ENCODE peak calls at places on chromosome 14, in four cellular contexts. I is A549, S is HepG2, M is K562. D is an unnamed sample.

GRCh38 chr14:77203611-77204456 is 22.2 kb downstream of the TMEM63C start:
- DNase-seq in I (no peak), S (no peak), M (no peak), D (no peak)

GRCh38 chr14:53964249-53964648 is 7.6 kb upstream of the BMP4 start:
- DNase-seq in I (no peak), S (no peak), M (no peak), D (no peak)

GRCh38 chr14:58740584-58740983 is 102.8 kb downstream of the DACT1 start:
- DNase-seq in I (no peak), S (no peak), M (no peak), D (no peak)

GRCh38 chr14:19838433-19838832 is 34.9 kb downstream of the OR4N2 start:
- DNase-seq in I (no peak), S (no peak), M (no peak), D (no peak)

GRCh38 chr14:59455411-59455810 is 9.8 kb downstream of the GPR135 start:
- DNase-seq in I (no peak), S (no peak), M (no peak), D (no peak)

GRCh38 chr14:81990312-81990761 is 456.7 kb upstream of the SEL1L start:
- DNase-seq in I (peak; percentile 52), S (peak; percentile 33), M (peak; percentile 20), D (peak; percentile 46)

GRCh38 chr14:99320105-99320572 is 48.1 kb upstream of the BCL11B start:
- DNase-seq in I (peak; percentile 71), S (peak; percentile 29), M (peak; percentile 83), D (peak; percentile 85)

GRCh38 chr14:46048127-46048526 is 603.5 kb downstream of the RPL10L start:
- DNase-seq in I (peak; percentile 35), S (peak; percentile 4), M (no peak), D (peak; percentile 59)

GRCh38 chr14:45678163-45678562 is 425.2 kb upstream of the MIS18BP1 start:
- DNase-seq in I (no peak), S (no peak), M (no peak), D (no peak)

DNA sequence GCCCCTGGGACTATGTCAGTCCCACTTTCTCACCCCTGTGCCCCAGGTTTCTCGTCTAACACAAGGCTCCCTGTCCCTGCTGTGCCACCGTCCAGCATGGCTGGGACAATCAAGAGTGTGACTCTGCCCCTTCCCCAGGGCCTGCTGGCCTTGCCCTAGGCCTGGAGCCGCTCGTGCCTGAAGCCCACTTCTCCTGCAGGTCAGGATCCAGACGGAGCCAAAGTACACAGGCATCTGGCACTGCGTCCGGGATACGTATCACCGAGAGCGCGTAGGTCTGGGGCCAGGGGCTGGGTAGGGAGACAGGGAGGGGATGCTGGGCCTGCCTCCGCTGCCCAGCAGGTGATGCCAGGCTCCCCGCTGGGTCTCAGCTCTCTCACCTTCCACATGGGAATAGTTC is 2.8 kb downstream of the SLC25A47 start:
- DNase-seq in I (no peak), S (no peak), M (no peak), D (no peak)
- TF ChIP-seq NR3C1 in I (no peak), S (no peak), M (no peak), D (no peak)

GRCh38 chr14:75292016-75292646 is 13.5 kb downstream of the FOS start:
- DNase-seq in I (no peak), S (no peak), M (no peak), D (no peak)
- TF ChIP-seq NR3C1 in I (no peak), S (no peak), M (no peak), D (no peak)

GRCh38 chr14:67410313-67410712 is 1.7 kb downstream of the PLEK2 start:
- DNase-seq in I (no peak), S (no peak), M (peak; percentile 66), D (no peak)
- TF ChIP-seq NR3C1 in I (no peak), S (no peak), M (no peak), D (no peak)

GRCh38 chr14:52352546-52352945 is 38.4 kb downstream of the PTGER2 start:
- DNase-seq in I (peak; percentile 18), S (no peak), M (no peak), D (no peak)

GRCh38 chr14:52350445-52350844 is 36.3 kb downstream of the PTGER2 start:
- DNase-seq in I (no peak), S (no peak), M (no peak), D (no peak)

GRCh38 chr14:52349731-52350130 is 35.6 kb downstream of the PTGER2 start:
- DNase-seq in I (no peak), S (no peak), M (no peak), D (no peak)

GRCh38 chr14:52351191-52351560 is 37.1 kb downstream of the PTGER2 start:
- DNase-seq in I (no peak), S (no peak), M (no peak), D (no peak)

GRCh38 chr14:52351561-52352491 is 37.7 kb downstream of the PTGER2 start:
- DNase-seq in I (peak; percentile 75), S (no peak), M (no peak), D (no peak)
- TF ChIP-seq NR3C1 in I (no peak), S (no peak), M (no peak), D (no peak)

GRCh38 chr14:105069887-105070759 is 4.9 kb upstream of the GPR132 start:
- DNase-seq in I (no peak), S (no peak), M (peak; percentile 47), D (no peak)
- TF ChIP-seq NR3C1 in I (no peak), S (no peak), M (no peak), D (no peak)

DNA sequence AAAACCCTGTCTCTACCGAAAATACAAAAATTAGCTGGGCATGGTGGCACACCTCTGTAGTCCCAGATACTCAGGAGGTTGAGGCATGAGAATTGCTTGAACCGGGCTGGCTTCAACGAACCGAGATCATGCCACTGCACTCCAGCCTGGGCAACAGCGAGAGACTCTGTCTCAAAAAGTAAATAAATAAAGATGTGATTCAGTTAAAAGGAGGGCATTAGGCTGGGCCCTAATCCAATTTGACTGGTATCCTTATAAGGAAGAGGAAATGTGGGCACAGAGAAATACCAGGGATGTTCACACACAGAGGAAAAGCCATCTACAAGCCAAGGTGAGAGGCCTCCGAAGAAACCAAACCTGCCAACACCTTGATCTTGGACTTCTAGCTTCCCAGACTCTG is 10.1 kb upstream of the DCAF4 start:
- DNase-seq in I (peak; percentile 25), S (no peak), M (no peak), D (no peak)
- TF ChIP-seq NR3C1 in I (no peak), S (no peak), M (no peak), D (no peak)

GRCh38 chr14:39230416-39230815 is 3.3 kb upstream of the MIA2 start:
- DNase-seq in I (no peak), S (no peak), M (no peak), D (no peak)

GRCh38 chr14:39229222-39229543 is 4.5 kb upstream of the MIA2 start:
- DNase-seq in I (no peak), S (no peak), M (no peak), D (no peak)

GRCh38 chr14:39229601-39230110 is 4.1 kb upstream of the MIA2 start:
- DNase-seq in I (no peak), S (no peak), M (peak; percentile 11), D (no peak)

GRCh38 chr14:39233680-39234326 is at the start of gene MIA2:
- DNase-seq in I (no peak), S (peak; percentile 89), M (no peak), D (no peak)

DNA sequence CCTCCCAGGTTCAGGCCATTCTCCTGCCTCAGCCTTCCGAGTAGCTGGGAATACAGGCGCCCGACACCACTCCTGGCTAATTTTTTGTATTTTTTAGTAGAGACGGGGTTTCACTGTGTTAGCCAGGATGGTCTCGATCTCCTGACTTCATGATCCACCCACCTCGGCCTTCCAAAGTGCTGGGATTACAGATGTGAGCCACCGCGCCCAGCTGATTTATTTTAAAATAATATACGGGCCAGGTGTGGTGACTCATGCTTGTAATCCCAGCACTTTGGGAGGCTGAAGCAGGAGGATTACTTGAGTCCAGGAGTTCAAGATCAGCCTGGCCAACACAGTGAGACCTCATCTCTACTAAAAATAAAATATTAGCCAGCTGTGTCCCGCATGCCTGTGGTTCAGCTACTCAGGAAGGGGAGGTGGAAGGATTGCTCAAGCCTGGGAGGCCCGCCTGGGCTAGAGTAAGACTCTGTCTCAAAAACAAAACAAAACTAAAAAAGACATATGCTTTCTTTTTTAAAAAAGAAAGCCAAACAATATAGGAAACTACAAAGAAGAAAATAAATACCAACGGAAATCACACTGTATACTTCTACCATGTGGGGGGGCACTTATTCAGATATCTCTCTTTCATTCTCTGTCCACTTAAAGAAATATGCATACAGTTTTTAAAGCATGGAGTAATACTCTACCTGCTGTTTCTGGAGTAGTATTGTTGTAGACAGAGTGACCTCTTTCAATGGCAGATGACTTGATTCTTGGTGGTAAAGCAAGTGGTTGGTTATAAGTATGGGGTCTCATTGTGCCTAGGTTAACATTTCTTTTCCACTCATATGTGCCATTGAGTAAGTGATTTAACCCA is 930 bp upstream of the MIA2 start:
- DNase-seq in I (peak; percentile 18), S (peak; percentile 90), M (no peak), D (no peak)
- TF ChIP-seq NR3C1 in I (no peak), S (no peak), M (no peak), D (no peak)

D was measured in WTC11.